ENCODE peak calls at places on chromosomes 6 and 20, in five cellular contexts. Z is HepG2, D is GM12878, R is H1, B is K562. J is an unnamed sample.

GRCh38 chr20:2236266-2236665 is 59.5 kb upstream of the TGM3 start:
- DNase-seq in Z (no peak), D (no peak), R (no peak), B (peak; percentile 12), J (no peak)

GRCh38 chr6:108841377-108841855 is 6.8 kb upstream of the ARMC2 start:
- DNase-seq in Z (no peak), D (no peak), R (no peak), B (no peak), J (no peak)

GRCh38 chr6:148735996-148736395 is 10.8 kb upstream of the UST start:
- DNase-seq in Z (no peak), D (no peak), R (no peak), B (no peak), J (no peak)

GRCh38 chr6:168376811-168377480 is 57.4 kb upstream of the DACT2 start:
- DNase-seq in Z (no peak), D (no peak), R (no peak), B (no peak), J (no peak)

GRCh38 chr20:21104921-21105320 is 1.2 kb downstream of the LINC00237 start:
- DNase-seq in Z (no peak), D (no peak), R (no peak), B (no peak), J (no peak)

GRCh38 chr20:59603727-59604608 is at the start of gene PHACTR3:
- DNase-seq in Z (no peak), D (no peak), R (no peak), B (no peak), J (no peak)

GRCh38 chr6:155186052-155186658 is 77.7 kb upstream of the CLDN20 start:
- DNase-seq in Z (no peak), D (no peak), R (no peak), B (no peak), J (no peak)

GRCh38 chr6:34027445-34027936 is 118.4 kb downstream of the GRM4 start:
- DNase-seq in Z (peak; percentile 30), D (no peak), R (peak; percentile 29), B (peak; percentile 90), J (peak; percentile 15)

GRCh38 chr6:11613858-11614257 is 76.3 kb downstream of the TMEM170B start:
- DNase-seq in Z (no peak), D (no peak), R (no peak), B (no peak), J (peak; percentile 8)

GRCh38 chr6:35497571-35498406 is 910 bp upstream of the TEAD3 start:
- DNase-seq in Z (peak; percentile 47), D (no peak), R (no peak), B (peak; percentile 86), J (no peak)

GRCh38 chr6:85516168-85516567 is 66.3 kb downstream of the NT5E start:
- DNase-seq in Z (peak; percentile 44), D (no peak), R (no peak), B (no peak), J (no peak)

GRCh38 chr20:33733654-33734576 is 2.1 kb downstream of the ZNF341 start:
- DNase-seq in Z (peak; percentile 94), D (peak; percentile 37), R (no peak), B (no peak), J (no peak)

GRCh38 chr6:108251252-108251651 is 9.6 kb downstream of the SNX3 start:
- DNase-seq in Z (no peak), D (no peak), R (no peak), B (no peak), J (no peak)

GRCh38 chr6:26534681-26535465 is 3.3 kb upstream of the HMGN4 start:
- DNase-seq in Z (peak; percentile 65), D (no peak), R (no peak), B (no peak), J (no peak)

GRCh38 chr6:123321020-123321419 is 315.7 kb downstream of the TRDN start:
- DNase-seq in Z (no peak), D (no peak), R (no peak), B (no peak), J (no peak)

GRCh38 chr6:123316733-123317323 is 319.9 kb downstream of the TRDN start:
- DNase-seq in Z (peak; percentile 9), D (no peak), R (no peak), B (peak; percentile 22), J (no peak)
- TF ChIP-seq JUND in Z (no peak), D (no peak), R (no peak), B (no peak), J (no peak)

DNA sequence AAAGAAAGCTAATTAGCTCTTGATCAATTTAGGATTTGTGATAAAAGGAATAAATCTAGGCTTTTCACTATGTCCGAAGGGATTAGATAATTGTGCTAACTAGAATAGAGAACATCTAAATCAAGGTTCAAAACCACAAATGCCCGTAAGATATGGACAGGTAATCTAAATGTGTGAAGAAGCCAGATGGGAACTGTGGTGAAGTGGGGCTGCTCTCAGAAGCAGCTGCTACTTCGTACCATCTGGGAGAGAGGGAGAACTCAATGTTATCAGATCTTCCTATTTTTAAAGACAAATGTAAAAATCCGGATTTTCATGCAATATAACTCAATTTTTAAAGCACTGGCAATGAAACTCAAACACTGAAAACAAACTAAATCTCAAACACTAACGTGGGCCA is 44.2 kb downstream of the NCOA6 start:
- DNase-seq in Z (no peak), D (no peak), R (no peak), B (no peak), J (no peak)
- TF ChIP-seq YY1 in Z (no peak), D (no peak), R (no peak), B (no peak), J (no peak)

DNA sequence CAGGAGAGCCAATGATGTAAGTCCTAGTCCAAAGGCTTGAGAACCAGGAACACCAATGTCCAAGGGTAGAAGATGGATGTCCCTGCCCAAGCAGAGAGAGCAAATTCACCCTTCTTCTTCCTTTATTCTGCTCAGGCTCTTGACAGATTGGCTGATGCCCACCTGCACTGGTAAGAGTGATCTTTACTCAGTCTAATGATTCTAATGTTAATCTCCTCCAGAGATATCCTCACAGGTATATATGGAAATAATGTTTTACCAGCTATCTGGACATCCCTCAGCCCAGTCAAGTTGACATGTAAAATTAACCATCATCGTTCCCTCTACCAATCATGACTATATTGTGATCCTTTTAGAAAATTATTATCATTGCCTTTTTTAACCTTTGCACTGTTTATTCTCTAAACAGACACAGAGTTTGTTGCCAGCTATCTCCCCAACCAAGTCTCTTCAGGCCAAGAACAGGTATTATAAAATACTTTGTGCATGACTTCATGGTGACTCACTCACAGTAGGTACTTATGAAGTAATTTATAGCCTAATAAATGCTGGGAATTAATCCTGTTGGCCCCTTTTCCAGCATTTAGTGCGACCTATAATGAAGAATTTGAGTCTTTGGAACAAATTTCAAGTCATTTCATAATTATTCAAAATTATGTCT is 26.2 kb upstream of the TSHZ2 start:
- DNase-seq in Z (no peak), D (no peak), R (no peak), B (no peak), J (no peak)
- TF ChIP-seq SRF in Z (no peak), D (no peak), R (no peak), B (no peak), J (no peak)

GRCh38 chr20:44209691-44210421 is 715 bp downstream of the OSER1 start:
- DNase-seq in Z (no peak), D (no peak), R (no peak), B (no peak), J (no peak)
- TF ChIP-seq JUND in Z (peak; percentile 10), D (no peak), R (no peak), B (no peak), J (no peak)

DNA sequence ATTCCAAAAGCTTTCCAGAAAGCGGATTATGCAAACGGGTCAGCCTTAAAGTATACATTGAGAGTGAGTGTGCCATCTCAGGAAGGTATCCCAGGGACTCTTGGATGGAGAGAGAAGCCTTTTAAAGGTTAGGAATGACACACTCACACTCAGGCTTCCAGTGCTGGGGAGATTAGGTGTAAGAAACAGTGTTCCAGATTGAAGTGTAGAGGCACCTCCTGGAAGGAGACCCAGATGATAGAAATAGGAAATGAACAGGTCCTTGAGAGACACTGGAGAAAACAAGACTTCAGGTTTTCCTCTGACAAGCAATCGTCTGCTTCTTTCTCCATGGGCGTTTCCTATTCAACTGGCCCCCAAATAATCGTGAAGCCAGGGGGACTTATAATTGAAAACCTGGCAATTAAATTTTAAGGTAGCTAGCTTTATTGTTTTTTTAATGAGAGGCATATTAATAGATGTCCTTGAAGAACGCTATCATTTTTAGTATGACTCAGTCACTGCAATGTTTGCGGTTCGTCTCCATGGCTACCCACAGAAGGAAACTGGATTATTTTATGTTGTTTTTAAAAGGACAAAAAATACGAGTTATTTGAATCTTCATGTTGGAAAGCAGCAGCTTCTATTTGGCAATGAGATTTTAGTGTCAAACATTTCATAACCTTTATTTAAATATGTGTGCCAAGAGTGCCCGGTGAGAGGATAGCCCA is 85.3 kb downstream of the TRMT6 start:
- DNase-seq in Z (no peak), D (no peak), R (no peak), B (no peak), J (no peak)
- TF ChIP-seq YY1 in Z (no peak), D (no peak), R (no peak), B (no peak), J (no peak)

DNA sequence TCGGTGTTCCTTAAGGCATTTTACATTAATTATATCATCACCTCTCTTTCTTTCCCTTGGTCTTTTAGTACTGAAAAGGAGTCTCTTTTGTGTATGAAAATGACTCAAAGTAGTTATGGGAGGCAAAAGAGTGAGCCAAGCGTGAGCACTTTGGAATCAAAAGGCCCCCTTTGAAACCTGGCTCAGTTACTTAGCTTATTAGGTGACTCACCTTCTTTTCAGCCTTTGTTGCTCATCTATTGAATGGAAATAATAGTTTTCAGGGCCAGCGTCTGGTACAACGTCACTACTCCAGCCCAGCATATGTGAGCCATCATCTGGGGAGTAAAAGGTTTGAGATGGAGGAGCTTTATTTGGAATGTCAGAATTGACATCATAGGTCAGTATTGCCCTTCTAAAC is 147.4 kb upstream of the SCGN start:
- DNase-seq in Z (no peak), D (no peak), R (no peak), B (no peak), J (peak; percentile 82)
- TF ChIP-seq SRF in Z (no peak), D (no peak), R (no peak), B (no peak), J (no peak)

GRCh38 chr20:8315639-8316573 is 183.8 kb downstream of the PLCB1 start:
- DNase-seq in Z (peak; percentile 20), D (no peak), R (no peak), B (no peak), J (no peak)
- TF ChIP-seq JUND in Z (no peak), D (no peak), R (no peak), B (no peak), J (no peak)

DNA sequence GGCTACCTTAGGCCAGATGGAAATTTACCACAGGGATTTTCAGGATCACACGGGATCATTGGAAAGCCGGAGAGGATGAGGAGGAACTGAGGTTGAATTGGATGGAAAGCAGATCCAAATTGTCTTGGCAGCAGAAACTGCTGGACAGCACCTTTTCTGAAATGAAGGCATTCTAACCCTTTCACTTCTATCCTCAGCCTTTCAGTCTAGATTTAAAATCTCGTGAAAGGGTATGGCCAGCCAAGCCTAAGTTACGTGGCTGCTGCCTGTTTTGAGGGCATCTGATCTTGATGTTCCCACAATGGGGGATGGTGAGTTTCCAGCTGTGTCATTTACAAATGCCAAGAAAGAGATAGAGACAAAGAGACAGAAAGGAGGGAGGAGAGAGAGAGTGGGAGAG is 358.2 kb downstream of the KIF16B start:
- DNase-seq in Z (no peak), D (no peak), R (no peak), B (no peak), J (no peak)
- TF ChIP-seq YY1 in Z (no peak), D (no peak), R (no peak), B (no peak), J (no peak)

GRCh38 chr20:23084845-23085355 is 1.2 kb downstream of the CD93 start:
- DNase-seq in Z (no peak), D (no peak), R (no peak), B (no peak), J (no peak)
- TF ChIP-seq SRF in Z (no peak), D (no peak), R (no peak), B (no peak), J (no peak)

J was measured in HCT116.